ENCODE peak calls at places on chromosomes 1 and 21, in seven cellular contexts. N, B, C, K, Q, J and S are unnamed samples.

GRCh38 chr1:13804240-13804633 is 104.2 kb downstream of the PRDM2 start:
- DNase-seq in N (no peak), B (no peak), C (no peak), K (no peak), Q (no peak), J (no peak), S (no peak)

GRCh38 chr1:3244025-3244424 is 175.0 kb downstream of the PRDM16 start:
- DNase-seq in N (no peak), B (no peak), C (no peak), K (no peak), Q (no peak), J (no peak), S (no peak)

GRCh38 chr21:39097335-39097861 is 85.9 kb downstream of the PSMG1 start:
- DNase-seq in N (no peak), B (no peak), C (peak), K (no peak), Q (no peak), J (no peak), S (no peak)

GRCh38 chr21:42120056-42120903 is 49.2 kb downstream of the UMODL1 start:
- DNase-seq in N (no peak), B (no peak), C (no peak), K (no peak), Q (no peak), J (peak), S (no peak)

GRCh38 chr1:198713081-198713480 is 74.2 kb downstream of the PTPRC start:
- DNase-seq in N (peak), B (no peak), C (no peak), K (no peak), Q (no peak), J (no peak), S (no peak)

GRCh38 chr1:26538480-26539412 is 9.2 kb downstream of the RPS6KA1 start:
- DNase-seq in N (peak), B (peak), C (peak), K (peak), Q (no peak), J (peak), S (no peak)

GRCh38 chr1:6603424-6603850 is 768 bp upstream of the KLHL21 start:
- DNase-seq in N (peak), B (no peak), C (no peak), K (no peak), Q (no peak), J (peak), S (no peak)

GRCh38 chr21:33707846-33708245 is 65.5 kb downstream of the ITSN1 start:
- DNase-seq in N (no peak), B (no peak), C (no peak), K (no peak), Q (no peak), J (no peak), S (no peak)

GRCh38 chr1:19597463-19598309 is 46.4 kb upstream of the NBL1 start:
- DNase-seq in N (peak), B (peak), C (no peak), K (no peak), Q (no peak), J (no peak), S (no peak)

GRCh38 chr1:247904122-247904521 is 8.7 kb downstream of the OR2W3 start:
- DNase-seq in N (no peak), B (no peak), C (no peak), K (no peak), Q (no peak), J (no peak), S (no peak)

GRCh38 chr1:194717334-194717733 is 1530.9 kb upstream of the B3GALT2 start:
- DNase-seq in N (no peak), B (no peak), C (no peak), K (no peak), Q (no peak), J (no peak), S (no peak)

GRCh38 chr1:74236440-74236839 is 1.3 kb downstream of the TNNI3K start:
- DNase-seq in N (no peak), B (no peak), C (no peak), K (no peak), Q (no peak), J (no peak), S (no peak)

GRCh38 chr1:87330954-87331318 is 2.3 kb downstream of the LMO4 start:
- DNase-seq in N (no peak), B (no peak), C (no peak), K (peak), Q (no peak), J (peak), S (no peak)

GRCh38 chr1:234582626-234583354 is 27.2 kb downstream of the IRF2BP2 start:
- DNase-seq in N (peak), B (no peak), C (no peak), K (no peak), Q (no peak), J (no peak), S (no peak)

GRCh38 chr21:28342229-28342810 is 650.4 kb downstream of the LTN1 start:
- DNase-seq in N (no peak), B (no peak), C (no peak), K (no peak), Q (no peak), J (no peak), S (no peak)

GRCh38 chr1:230823421-230823820 is 44.9 kb downstream of the C1orf198 start:
- DNase-seq in N (no peak), B (no peak), C (peak), K (no peak), Q (no peak), J (no peak), S (no peak)

GRCh38 chr1:6414443-6414844 is 5.3 kb downstream of the HES2 start:
- DNase-seq in N (peak), B (peak), C (peak), K (peak), Q (peak), J (peak), S (no peak)

GRCh38 chr1:67372898-67373297 is 57.3 kb downstream of the SERBP1 start:
- DNase-seq in N (no peak), B (no peak), C (no peak), K (no peak), Q (no peak), J (no peak), S (no peak)

GRCh38 chr1:79042117-79042516 is 35.6 kb upstream of the ADGRL4 start:
- DNase-seq in N (peak), B (no peak), C (no peak), K (no peak), Q (peak), J (no peak), S (no peak)

DNA sequence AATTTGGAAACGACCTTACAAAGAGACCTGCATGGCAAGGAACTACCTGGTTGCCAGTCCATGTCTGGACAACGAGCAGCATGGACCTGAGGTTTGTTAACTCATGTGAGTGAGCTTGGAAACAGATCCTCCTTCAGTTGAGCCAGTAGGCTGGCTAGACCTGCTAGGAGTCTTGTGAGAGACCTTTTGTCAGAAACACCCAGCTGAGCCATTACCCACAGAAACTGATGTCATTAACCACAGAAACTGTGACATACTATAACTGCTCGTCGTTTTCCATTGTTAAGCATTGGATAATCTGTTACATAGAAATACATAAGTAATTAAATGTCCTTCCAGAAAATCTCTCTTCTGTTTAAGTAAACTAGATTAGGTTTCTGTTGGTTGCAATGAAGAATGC is 211.1 kb upstream of the C21orf91 start:
- DNase-seq in N (no peak), B (no peak), C (no peak), K (no peak), Q (no peak), J (no peak), S (no peak)
- TF ChIP-seq RFX5 in N (no peak), B (no peak), C (no peak), K (no peak), Q (no peak), J (no peak), S (no peak)

DNA sequence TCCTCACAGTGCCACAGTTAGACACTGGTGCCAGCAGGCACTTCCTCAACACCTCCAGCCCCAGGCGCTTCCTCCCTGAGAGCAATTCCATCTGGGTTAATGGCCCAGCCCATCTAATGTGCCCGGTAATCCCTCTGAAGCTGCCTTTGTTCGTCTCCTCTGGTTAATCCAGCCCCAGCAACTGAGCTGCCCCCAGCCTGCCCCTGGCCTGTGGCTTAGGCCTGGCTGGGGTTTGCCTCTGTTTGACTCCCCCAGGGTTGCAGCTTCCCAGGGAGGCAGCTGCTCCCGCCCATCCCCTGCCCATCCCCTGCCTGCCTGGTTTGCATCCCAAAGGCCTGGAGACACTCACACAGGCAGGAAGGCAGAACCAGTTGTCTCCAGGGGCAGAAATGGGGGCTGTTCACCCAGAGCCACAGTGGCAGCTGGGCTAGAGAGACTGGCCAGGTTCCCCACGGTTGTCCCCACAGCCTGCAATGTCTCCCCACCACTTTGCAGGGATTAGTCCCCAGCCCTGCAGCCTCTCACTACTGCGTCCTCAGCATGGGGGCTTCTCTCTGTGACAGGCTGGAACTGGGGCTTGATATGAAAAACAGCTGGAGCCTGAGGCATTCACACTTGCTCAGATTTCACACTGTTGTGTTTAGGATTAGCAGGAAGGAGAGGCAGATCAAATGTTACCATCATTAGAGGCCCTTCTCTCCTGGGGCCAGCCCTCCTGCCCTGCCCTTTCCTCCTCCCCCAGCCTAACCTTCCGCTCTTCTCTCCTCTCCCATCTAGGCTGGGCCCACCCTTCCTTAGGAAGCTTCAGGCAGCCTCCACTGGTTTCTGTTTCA is 120.2 kb downstream of the TLR5 start:
- DNase-seq in N (no peak), B (no peak), C (peak), K (no peak), Q (no peak), J (no peak), S (no peak)
- TF ChIP-seq RFX5 in N (no peak), B (no peak), C (no peak), K (no peak), Q (no peak), J (no peak), S (no peak)

DNA sequence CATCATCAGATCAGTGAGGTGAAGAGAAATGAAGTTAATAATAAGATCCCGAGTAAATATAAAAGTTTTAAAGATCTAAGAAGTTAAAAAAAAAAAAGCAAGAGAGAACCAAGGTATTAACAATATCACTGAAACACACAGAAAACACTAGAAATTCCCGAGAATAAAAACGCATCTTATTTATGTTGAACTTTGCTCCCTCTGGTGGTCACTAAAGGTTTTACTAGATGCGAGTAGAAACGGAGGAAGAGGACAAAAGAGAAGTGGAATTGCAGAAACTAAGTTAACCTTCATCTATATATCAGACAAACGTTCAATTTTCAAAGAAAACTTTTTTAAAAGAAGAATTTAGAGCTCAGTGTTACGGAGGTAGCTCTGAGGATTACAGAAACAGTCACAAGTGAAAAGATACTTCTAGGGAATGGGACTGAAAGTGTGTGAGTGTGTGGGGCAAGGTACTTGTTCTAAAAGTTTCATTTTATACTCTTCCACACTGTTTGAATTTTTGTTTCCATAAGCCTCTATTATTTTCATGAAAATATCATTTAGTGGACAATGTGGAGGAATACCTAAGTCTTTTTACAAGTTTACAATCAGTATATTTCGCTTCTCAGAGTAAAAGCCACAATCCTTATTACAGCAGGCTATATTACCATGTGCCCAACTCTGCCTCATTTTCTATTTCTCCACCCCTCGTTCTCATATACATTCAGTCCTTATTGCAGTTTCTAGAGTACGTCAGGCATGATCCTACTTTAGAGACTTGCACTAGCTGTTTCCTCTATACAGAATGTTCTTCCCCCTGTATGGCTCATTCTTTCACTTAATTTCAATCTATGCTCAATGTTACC is 19.7 kb downstream of the ACBD6 start:
- DNase-seq in N (peak), B (peak), C (peak), K (peak), Q (no peak), J (peak), S (no peak)
- TF ChIP-seq RFX5 in N (no peak), B (no peak), C (no peak), K (no peak), Q (no peak), J (no peak), S (no peak)

GRCh38 chr1:235781807-235782206 is 84.9 kb downstream of the LYST start:
- DNase-seq in N (peak), B (no peak), C (no peak), K (no peak), Q (no peak), J (no peak), S (no peak)
- TF ChIP-seq RFX5 in N (no peak), B (no peak), C (no peak), K (no peak), Q (no peak), J (no peak), S (no peak)

DNA sequence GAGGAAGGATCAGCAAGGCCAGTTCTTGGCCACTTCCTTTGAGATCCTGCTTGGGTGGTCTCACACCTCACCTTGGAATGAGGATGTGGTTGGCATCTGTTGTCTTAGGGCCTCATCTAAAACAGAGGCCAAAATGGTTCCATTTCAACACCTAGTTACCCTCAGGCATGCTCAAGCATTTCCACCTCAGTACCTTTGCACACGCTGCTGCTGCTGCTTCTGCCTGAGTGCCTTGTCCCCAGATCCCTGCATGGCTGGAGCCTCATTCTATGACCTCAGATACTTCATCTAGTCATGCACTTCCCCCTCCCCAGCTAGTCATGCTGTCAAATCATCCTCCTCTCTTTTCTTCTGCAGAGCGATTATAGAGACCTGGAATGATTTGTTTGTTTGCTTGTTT is 86.8 kb downstream of the ACTL8 start:
- DNase-seq in N (no peak), B (no peak), C (no peak), K (no peak), Q (no peak), J (no peak), S (no peak)
- TF ChIP-seq RFX5 in N (no peak), B (no peak), C (no peak), K (no peak), Q (no peak), J (no peak), S (no peak)

GRCh38 chr1:169868978-169869377 is 24.7 kb downstream of the SCYL3 start:
- DNase-seq in N (no peak), B (no peak), C (no peak), K (no peak), Q (no peak), J (no peak), S (no peak)
- TF ChIP-seq RFX5 in N (no peak), B (no peak), C (no peak), K (no peak), Q (no peak), J (no peak), S (no peak)